ENCODE peak calls at places on chromosomes 12 and 14, in ten cellular contexts. One of them, this sample, is unnamed.

GRCh38 chr12:98724384-98725155 is 79.5 kb downstream of the APAF1 start:
- ATAC-seq in activated naive CD8-positive, alpha-beta T cell treated with anti-CD3 and anti-CD28 coated beads, Interleukin-2, amount 50 U/mL, for 24 hours: no peak
- ATAC-seq in HCT116: no peak
- ATAC-seq in heart right ventricle: no peak
- ATAC-seq in aorta: no peak
- ATAC-seq in gastroesophageal sphincter: no peak
- ATAC-seq in activated T-helper 17 cell treated with anti-CD3 and anti-CD28 coated beads, Interleukin-2, amount 50 U/mL, for 72 hours: peak; percentile 84
- ATAC-seq in pancreas: peak; percentile 52
- ATAC-seq in activated CD8-positive, alpha-beta memory T cell treated with anti-CD3 and anti-CD28 coated beads, Interleukin-2, amount 10 ng/mL, durations not matched to agents 7 days and 5 days: peak; percentile 76
- ATAC-seq in natural killer cell: no peak
- ATAC-seq in this sample: no peak

GRCh38 chr14:55138091-55138490 is 9.0 kb downstream of the LGALS3 start:
- ATAC-seq in activated naive CD8-positive, alpha-beta T cell treated with anti-CD3 and anti-CD28 coated beads, Interleukin-2, amount 50 U/mL, for 24 hours: no peak
- ATAC-seq in HCT116: peak; percentile 71
- ATAC-seq in heart right ventricle: peak; percentile 7
- ATAC-seq in aorta: peak; percentile 13
- ATAC-seq in gastroesophageal sphincter: no peak
- ATAC-seq in activated T-helper 17 cell treated with anti-CD3 and anti-CD28 coated beads, Interleukin-2, amount 50 U/mL, for 72 hours: no peak
- ATAC-seq in pancreas: no peak
- ATAC-seq in activated CD8-positive, alpha-beta memory T cell treated with anti-CD3 and anti-CD28 coated beads, Interleukin-2, amount 10 ng/mL, durations not matched to agents 7 days and 5 days: no peak
- ATAC-seq in natural killer cell: no peak
- ATAC-seq in this sample: peak; percentile 26

GRCh38 chr12:24649634-24650033 is 299.3 kb downstream of the BCAT1 start:
- ATAC-seq in activated naive CD8-positive, alpha-beta T cell treated with anti-CD3 and anti-CD28 coated beads, Interleukin-2, amount 50 U/mL, for 24 hours: no peak
- ATAC-seq in HCT116: no peak
- ATAC-seq in heart right ventricle: no peak
- ATAC-seq in aorta: no peak
- ATAC-seq in gastroesophageal sphincter: no peak
- ATAC-seq in activated T-helper 17 cell treated with anti-CD3 and anti-CD28 coated beads, Interleukin-2, amount 50 U/mL, for 72 hours: no peak
- ATAC-seq in pancreas: no peak
- ATAC-seq in activated CD8-positive, alpha-beta memory T cell treated with anti-CD3 and anti-CD28 coated beads, Interleukin-2, amount 10 ng/mL, durations not matched to agents 7 days and 5 days: no peak
- ATAC-seq in natural killer cell: no peak
- ATAC-seq in this sample: no peak

GRCh38 chr12:88056571-88056970 is 27.4 kb upstream of the C12orf50 start:
- ATAC-seq in activated naive CD8-positive, alpha-beta T cell treated with anti-CD3 and anti-CD28 coated beads, Interleukin-2, amount 50 U/mL, for 24 hours: no peak
- ATAC-seq in HCT116: no peak
- ATAC-seq in heart right ventricle: no peak
- ATAC-seq in aorta: no peak
- ATAC-seq in gastroesophageal sphincter: no peak
- ATAC-seq in activated T-helper 17 cell treated with anti-CD3 and anti-CD28 coated beads, Interleukin-2, amount 50 U/mL, for 72 hours: no peak
- ATAC-seq in pancreas: no peak
- ATAC-seq in activated CD8-positive, alpha-beta memory T cell treated with anti-CD3 and anti-CD28 coated beads, Interleukin-2, amount 10 ng/mL, durations not matched to agents 7 days and 5 days: no peak
- ATAC-seq in natural killer cell: no peak
- ATAC-seq in this sample: no peak

GRCh38 chr12:114655934-114656697 is 27.9 kb downstream of the TBX3 start:
- ATAC-seq in activated naive CD8-positive, alpha-beta T cell treated with anti-CD3 and anti-CD28 coated beads, Interleukin-2, amount 50 U/mL, for 24 hours: no peak
- ATAC-seq in HCT116: peak; percentile 87
- ATAC-seq in heart right ventricle: no peak
- ATAC-seq in aorta: no peak
- ATAC-seq in gastroesophageal sphincter: no peak
- ATAC-seq in activated T-helper 17 cell treated with anti-CD3 and anti-CD28 coated beads, Interleukin-2, amount 50 U/mL, for 72 hours: no peak
- ATAC-seq in pancreas: peak; percentile 48
- ATAC-seq in activated CD8-positive, alpha-beta memory T cell treated with anti-CD3 and anti-CD28 coated beads, Interleukin-2, amount 10 ng/mL, durations not matched to agents 7 days and 5 days: no peak
- ATAC-seq in natural killer cell: no peak
- ATAC-seq in this sample: no peak

GRCh38 chr12:46304080-46304479 is 35.2 kb upstream of the SLC38A1 start:
- ATAC-seq in activated naive CD8-positive, alpha-beta T cell treated with anti-CD3 and anti-CD28 coated beads, Interleukin-2, amount 50 U/mL, for 24 hours: no peak
- ATAC-seq in HCT116: no peak
- ATAC-seq in heart right ventricle: no peak
- ATAC-seq in aorta: no peak
- ATAC-seq in gastroesophageal sphincter: no peak
- ATAC-seq in activated T-helper 17 cell treated with anti-CD3 and anti-CD28 coated beads, Interleukin-2, amount 50 U/mL, for 72 hours: no peak
- ATAC-seq in pancreas: no peak
- ATAC-seq in activated CD8-positive, alpha-beta memory T cell treated with anti-CD3 and anti-CD28 coated beads, Interleukin-2, amount 10 ng/mL, durations not matched to agents 7 days and 5 days: no peak
- ATAC-seq in natural killer cell: no peak
- ATAC-seq in this sample: no peak

GRCh38 chr14:100072783-100073346 is 7.6 kb downstream of the EVL start:
- ATAC-seq in activated naive CD8-positive, alpha-beta T cell treated with anti-CD3 and anti-CD28 coated beads, Interleukin-2, amount 50 U/mL, for 24 hours: no peak
- ATAC-seq in HCT116: peak; percentile 72
- ATAC-seq in heart right ventricle: no peak
- ATAC-seq in aorta: no peak
- ATAC-seq in gastroesophageal sphincter: no peak
- ATAC-seq in activated T-helper 17 cell treated with anti-CD3 and anti-CD28 coated beads, Interleukin-2, amount 50 U/mL, for 72 hours: peak; percentile 9
- ATAC-seq in pancreas: no peak
- ATAC-seq in activated CD8-positive, alpha-beta memory T cell treated with anti-CD3 and anti-CD28 coated beads, Interleukin-2, amount 10 ng/mL, durations not matched to agents 7 days and 5 days: no peak
- ATAC-seq in natural killer cell: no peak
- ATAC-seq in this sample: no peak

GRCh38 chr12:57215668-57216013 is 953 bp upstream of the NXPH4 start:
- ATAC-seq in activated naive CD8-positive, alpha-beta T cell treated with anti-CD3 and anti-CD28 coated beads, Interleukin-2, amount 50 U/mL, for 24 hours: no peak
- ATAC-seq in HCT116: no peak
- ATAC-seq in heart right ventricle: no peak
- ATAC-seq in aorta: no peak
- ATAC-seq in gastroesophageal sphincter: no peak
- ATAC-seq in activated T-helper 17 cell treated with anti-CD3 and anti-CD28 coated beads, Interleukin-2, amount 50 U/mL, for 72 hours: peak; percentile 59
- ATAC-seq in pancreas: no peak
- ATAC-seq in activated CD8-positive, alpha-beta memory T cell treated with anti-CD3 and anti-CD28 coated beads, Interleukin-2, amount 10 ng/mL, durations not matched to agents 7 days and 5 days: peak; percentile 43
- ATAC-seq in natural killer cell: peak; percentile 39
- ATAC-seq in this sample: peak; percentile 1

GRCh38 chr12:121452356-121453021 is 52.6 kb downstream of the RNF34 start:
- ATAC-seq in activated naive CD8-positive, alpha-beta T cell treated with anti-CD3 and anti-CD28 coated beads, Interleukin-2, amount 50 U/mL, for 24 hours: no peak
- ATAC-seq in HCT116: no peak
- ATAC-seq in heart right ventricle: no peak
- ATAC-seq in aorta: peak; percentile 45
- ATAC-seq in gastroesophageal sphincter: no peak
- ATAC-seq in activated T-helper 17 cell treated with anti-CD3 and anti-CD28 coated beads, Interleukin-2, amount 50 U/mL, for 72 hours: no peak
- ATAC-seq in pancreas: no peak
- ATAC-seq in activated CD8-positive, alpha-beta memory T cell treated with anti-CD3 and anti-CD28 coated beads, Interleukin-2, amount 10 ng/mL, durations not matched to agents 7 days and 5 days: no peak
- ATAC-seq in natural killer cell: no peak
- ATAC-seq in this sample: peak; percentile 97

GRCh38 chr14:50974118-50974517 is 29.8 kb upstream of the PYGL start:
- ATAC-seq in activated naive CD8-positive, alpha-beta T cell treated with anti-CD3 and anti-CD28 coated beads, Interleukin-2, amount 50 U/mL, for 24 hours: no peak
- ATAC-seq in HCT116: no peak
- ATAC-seq in heart right ventricle: no peak
- ATAC-seq in aorta: no peak
- ATAC-seq in gastroesophageal sphincter: peak; percentile 36
- ATAC-seq in activated T-helper 17 cell treated with anti-CD3 and anti-CD28 coated beads, Interleukin-2, amount 50 U/mL, for 72 hours: no peak
- ATAC-seq in pancreas: no peak
- ATAC-seq in activated CD8-positive, alpha-beta memory T cell treated with anti-CD3 and anti-CD28 coated beads, Interleukin-2, amount 10 ng/mL, durations not matched to agents 7 days and 5 days: no peak
- ATAC-seq in natural killer cell: no peak
- ATAC-seq in this sample: no peak

GRCh38 chr14:81471062-81471461 is 62.6 kb downstream of the SEL1L start:
- ATAC-seq in activated naive CD8-positive, alpha-beta T cell treated with anti-CD3 and anti-CD28 coated beads, Interleukin-2, amount 50 U/mL, for 24 hours: peak; percentile 65
- ATAC-seq in HCT116: no peak
- ATAC-seq in heart right ventricle: no peak
- ATAC-seq in aorta: no peak
- ATAC-seq in gastroesophageal sphincter: no peak
- ATAC-seq in activated T-helper 17 cell treated with anti-CD3 and anti-CD28 coated beads, Interleukin-2, amount 50 U/mL, for 72 hours: peak; percentile 77
- ATAC-seq in pancreas: no peak
- ATAC-seq in activated CD8-positive, alpha-beta memory T cell treated with anti-CD3 and anti-CD28 coated beads, Interleukin-2, amount 10 ng/mL, durations not matched to agents 7 days and 5 days: no peak
- ATAC-seq in natural killer cell: no peak
- ATAC-seq in this sample: no peak

GRCh38 chr12:117044311-117044710 is 54.9 kb downstream of the TESC start:
- ATAC-seq in activated naive CD8-positive, alpha-beta T cell treated with anti-CD3 and anti-CD28 coated beads, Interleukin-2, amount 50 U/mL, for 24 hours: no peak
- ATAC-seq in HCT116: no peak
- ATAC-seq in heart right ventricle: no peak
- ATAC-seq in aorta: no peak
- ATAC-seq in gastroesophageal sphincter: no peak
- ATAC-seq in activated T-helper 17 cell treated with anti-CD3 and anti-CD28 coated beads, Interleukin-2, amount 50 U/mL, for 72 hours: no peak
- ATAC-seq in pancreas: no peak
- ATAC-seq in activated CD8-positive, alpha-beta memory T cell treated with anti-CD3 and anti-CD28 coated beads, Interleukin-2, amount 10 ng/mL, durations not matched to agents 7 days and 5 days: no peak
- ATAC-seq in natural killer cell: no peak
- ATAC-seq in this sample: no peak

GRCh38 chr12:94560416-94561221 is 89.7 kb downstream of the TMCC3 start:
- ATAC-seq in activated naive CD8-positive, alpha-beta T cell treated with anti-CD3 and anti-CD28 coated beads, Interleukin-2, amount 50 U/mL, for 24 hours: peak; percentile 84
- ATAC-seq in HCT116: peak; percentile 97
- ATAC-seq in heart right ventricle: no peak
- ATAC-seq in aorta: no peak
- ATAC-seq in gastroesophageal sphincter: no peak
- ATAC-seq in activated T-helper 17 cell treated with anti-CD3 and anti-CD28 coated beads, Interleukin-2, amount 50 U/mL, for 72 hours: peak; percentile 91
- ATAC-seq in pancreas: no peak
- ATAC-seq in activated CD8-positive, alpha-beta memory T cell treated with anti-CD3 and anti-CD28 coated beads, Interleukin-2, amount 10 ng/mL, durations not matched to agents 7 days and 5 days: no peak
- ATAC-seq in natural killer cell: no peak
- ATAC-seq in this sample: peak; percentile 100

GRCh38 chr14:56422703-56423213 is 156.8 kb upstream of the TMEM260 start:
- ATAC-seq in activated naive CD8-positive, alpha-beta T cell treated with anti-CD3 and anti-CD28 coated beads, Interleukin-2, amount 50 U/mL, for 24 hours: no peak
- ATAC-seq in HCT116: peak; percentile 85
- ATAC-seq in heart right ventricle: peak; percentile 94
- ATAC-seq in aorta: peak; percentile 86
- ATAC-seq in gastroesophageal sphincter: peak; percentile 87
- ATAC-seq in activated T-helper 17 cell treated with anti-CD3 and anti-CD28 coated beads, Interleukin-2, amount 50 U/mL, for 72 hours: peak; percentile 39
- ATAC-seq in pancreas: peak; percentile 92
- ATAC-seq in activated CD8-positive, alpha-beta memory T cell treated with anti-CD3 and anti-CD28 coated beads, Interleukin-2, amount 10 ng/mL, durations not matched to agents 7 days and 5 days: peak; percentile 53
- ATAC-seq in natural killer cell: no peak
- ATAC-seq in this sample: peak; percentile 80

GRCh38 chr14:101110729-101111619 is 207.5 kb upstream of the RTL1 start:
- ATAC-seq in activated naive CD8-positive, alpha-beta T cell treated with anti-CD3 and anti-CD28 coated beads, Interleukin-2, amount 50 U/mL, for 24 hours: no peak
- ATAC-seq in HCT116: peak; percentile 42
- ATAC-seq in heart right ventricle: no peak
- ATAC-seq in aorta: no peak
- ATAC-seq in gastroesophageal sphincter: no peak
- ATAC-seq in activated T-helper 17 cell treated with anti-CD3 and anti-CD28 coated beads, Interleukin-2, amount 50 U/mL, for 72 hours: no peak
- ATAC-seq in pancreas: no peak
- ATAC-seq in activated CD8-positive, alpha-beta memory T cell treated with anti-CD3 and anti-CD28 coated beads, Interleukin-2, amount 10 ng/mL, durations not matched to agents 7 days and 5 days: no peak
- ATAC-seq in natural killer cell: no peak
- ATAC-seq in this sample: no peak

GRCh38 chr14:36647417-36647826 is 14.2 kb upstream of the PAX9 start:
- ATAC-seq in activated naive CD8-positive, alpha-beta T cell treated with anti-CD3 and anti-CD28 coated beads, Interleukin-2, amount 50 U/mL, for 24 hours: no peak
- ATAC-seq in HCT116: no peak
- ATAC-seq in heart right ventricle: no peak
- ATAC-seq in aorta: peak; percentile 26
- ATAC-seq in gastroesophageal sphincter: peak; percentile 11
- ATAC-seq in activated T-helper 17 cell treated with anti-CD3 and anti-CD28 coated beads, Interleukin-2, amount 50 U/mL, for 72 hours: no peak
- ATAC-seq in pancreas: peak; percentile 25
- ATAC-seq in activated CD8-positive, alpha-beta memory T cell treated with anti-CD3 and anti-CD28 coated beads, Interleukin-2, amount 10 ng/mL, durations not matched to agents 7 days and 5 days: no peak
- ATAC-seq in natural killer cell: no peak
- ATAC-seq in this sample: peak; percentile 24

GRCh38 chr12:116066381-116067230 is 210.9 kb downstream of the MED13L start:
- ATAC-seq in activated naive CD8-positive, alpha-beta T cell treated with anti-CD3 and anti-CD28 coated beads, Interleukin-2, amount 50 U/mL, for 24 hours: peak; percentile 63
- ATAC-seq in HCT116: peak; percentile 79
- ATAC-seq in heart right ventricle: no peak
- ATAC-seq in aorta: no peak
- ATAC-seq in gastroesophageal sphincter: no peak
- ATAC-seq in activated T-helper 17 cell treated with anti-CD3 and anti-CD28 coated beads, Interleukin-2, amount 50 U/mL, for 72 hours: peak; percentile 50
- ATAC-seq in pancreas: peak; percentile 71
- ATAC-seq in activated CD8-positive, alpha-beta memory T cell treated with anti-CD3 and anti-CD28 coated beads, Interleukin-2, amount 10 ng/mL, durations not matched to agents 7 days and 5 days: peak; percentile 67
- ATAC-seq in natural killer cell: peak; percentile 94
- ATAC-seq in this sample: peak; percentile 59

GRCh38 chr12:32502693-32503510 is 103.5 kb downstream of the FGD4 start:
- ATAC-seq in activated naive CD8-positive, alpha-beta T cell treated with anti-CD3 and anti-CD28 coated beads, Interleukin-2, amount 50 U/mL, for 24 hours: no peak
- ATAC-seq in HCT116: no peak
- ATAC-seq in heart right ventricle: peak; percentile 47
- ATAC-seq in aorta: peak; percentile 61
- ATAC-seq in gastroesophageal sphincter: peak; percentile 80
- ATAC-seq in activated T-helper 17 cell treated with anti-CD3 and anti-CD28 coated beads, Interleukin-2, amount 50 U/mL, for 72 hours: no peak
- ATAC-seq in pancreas: peak; percentile 58
- ATAC-seq in activated CD8-positive, alpha-beta memory T cell treated with anti-CD3 and anti-CD28 coated beads, Interleukin-2, amount 10 ng/mL, durations not matched to agents 7 days and 5 days: no peak
- ATAC-seq in natural killer cell: no peak
- ATAC-seq in this sample: peak; percentile 37

GRCh38 chr14:55117816-55118441 is 11.1 kb upstream of the LGALS3 start:
- ATAC-seq in activated naive CD8-positive, alpha-beta T cell treated with anti-CD3 and anti-CD28 coated beads, Interleukin-2, amount 50 U/mL, for 24 hours: no peak
- ATAC-seq in HCT116: peak; percentile 54
- ATAC-seq in heart right ventricle: peak; percentile 72
- ATAC-seq in aorta: no peak
- ATAC-seq in gastroesophageal sphincter: peak; percentile 37
- ATAC-seq in activated T-helper 17 cell treated with anti-CD3 and anti-CD28 coated beads, Interleukin-2, amount 50 U/mL, for 72 hours: no peak
- ATAC-seq in pancreas: no peak
- ATAC-seq in activated CD8-positive, alpha-beta memory T cell treated with anti-CD3 and anti-CD28 coated beads, Interleukin-2, amount 10 ng/mL, durations not matched to agents 7 days and 5 days: no peak
- ATAC-seq in natural killer cell: no peak
- ATAC-seq in this sample: peak; percentile 70

GRCh38 chr14:22122227-22123187 is 448.9 kb upstream of the OR4E1 start:
- ATAC-seq in activated naive CD8-positive, alpha-beta T cell treated with anti-CD3 and anti-CD28 coated beads, Interleukin-2, amount 50 U/mL, for 24 hours: no peak
- ATAC-seq in HCT116: no peak
- ATAC-seq in heart right ventricle: no peak
- ATAC-seq in aorta: no peak
- ATAC-seq in gastroesophageal sphincter: no peak
- ATAC-seq in activated T-helper 17 cell treated with anti-CD3 and anti-CD28 coated beads, Interleukin-2, amount 50 U/mL, for 72 hours: no peak
- ATAC-seq in pancreas: no peak
- ATAC-seq in activated CD8-positive, alpha-beta memory T cell treated with anti-CD3 and anti-CD28 coated beads, Interleukin-2, amount 10 ng/mL, durations not matched to agents 7 days and 5 days: no peak
- ATAC-seq in natural killer cell: no peak
- ATAC-seq in this sample: no peak

GRCh38 chr14:52124791-52125661 is 56.2 kb upstream of the NID2 start:
- ATAC-seq in activated naive CD8-positive, alpha-beta T cell treated with anti-CD3 and anti-CD28 coated beads, Interleukin-2, amount 50 U/mL, for 24 hours: no peak
- ATAC-seq in HCT116: no peak
- ATAC-seq in heart right ventricle: peak; percentile 86
- ATAC-seq in aorta: no peak
- ATAC-seq in gastroesophageal sphincter: peak; percentile 77
- ATAC-seq in activated T-helper 17 cell treated with anti-CD3 and anti-CD28 coated beads, Interleukin-2, amount 50 U/mL, for 72 hours: no peak
- ATAC-seq in pancreas: no peak
- ATAC-seq in activated CD8-positive, alpha-beta memory T cell treated with anti-CD3 and anti-CD28 coated beads, Interleukin-2, amount 10 ng/mL, durations not matched to agents 7 days and 5 days: no peak
- ATAC-seq in natural killer cell: peak; percentile 72
- ATAC-seq in this sample: peak; percentile 26

GRCh38 chr14:77005559-77005958 is 22.9 kb downstream of the IRF2BPL start:
- ATAC-seq in activated naive CD8-positive, alpha-beta T cell treated with anti-CD3 and anti-CD28 coated beads, Interleukin-2, amount 50 U/mL, for 24 hours: no peak
- ATAC-seq in HCT116: no peak
- ATAC-seq in heart right ventricle: no peak
- ATAC-seq in aorta: no peak
- ATAC-seq in gastroesophageal sphincter: no peak
- ATAC-seq in activated T-helper 17 cell treated with anti-CD3 and anti-CD28 coated beads, Interleukin-2, amount 50 U/mL, for 72 hours: no peak
- ATAC-seq in pancreas: no peak
- ATAC-seq in activated CD8-positive, alpha-beta memory T cell treated with anti-CD3 and anti-CD28 coated beads, Interleukin-2, amount 10 ng/mL, durations not matched to agents 7 days and 5 days: no peak
- ATAC-seq in natural killer cell: no peak
- ATAC-seq in this sample: no peak

GRCh38 chr14:93906341-93907329 is 20.5 kb upstream of the FAM181A start:
- ATAC-seq in activated naive CD8-positive, alpha-beta T cell treated with anti-CD3 and anti-CD28 coated beads, Interleukin-2, amount 50 U/mL, for 24 hours: no peak
- ATAC-seq in HCT116: peak; percentile 94
- ATAC-seq in heart right ventricle: no peak
- ATAC-seq in aorta: no peak
- ATAC-seq in gastroesophageal sphincter: peak; percentile 51
- ATAC-seq in activated T-helper 17 cell treated with anti-CD3 and anti-CD28 coated beads, Interleukin-2, amount 50 U/mL, for 72 hours: peak; percentile 75
- ATAC-seq in pancreas: no peak
- ATAC-seq in activated CD8-positive, alpha-beta memory T cell treated with anti-CD3 and anti-CD28 coated beads, Interleukin-2, amount 10 ng/mL, durations not matched to agents 7 days and 5 days: peak; percentile 88
- ATAC-seq in natural killer cell: peak; percentile 49
- ATAC-seq in this sample: peak; percentile 60

GRCh38 chr12:110744697-110745264 is 2.1 kb upstream of the PPP1CC start:
- ATAC-seq in activated naive CD8-positive, alpha-beta T cell treated with anti-CD3 and anti-CD28 coated beads, Interleukin-2, amount 50 U/mL, for 24 hours: no peak
- ATAC-seq in HCT116: peak; percentile 35
- ATAC-seq in heart right ventricle: no peak
- ATAC-seq in aorta: no peak
- ATAC-seq in gastroesophageal sphincter: no peak
- ATAC-seq in activated T-helper 17 cell treated with anti-CD3 and anti-CD28 coated beads, Interleukin-2, amount 50 U/mL, for 72 hours: no peak
- ATAC-seq in pancreas: no peak
- ATAC-seq in activated CD8-positive, alpha-beta memory T cell treated with anti-CD3 and anti-CD28 coated beads, Interleukin-2, amount 10 ng/mL, durations not matched to agents 7 days and 5 days: no peak
- ATAC-seq in natural killer cell: no peak
- ATAC-seq in this sample: no peak

GRCh38 chr14:75831455-75831854 is 150.3 kb downstream of the TGFB3 start:
- ATAC-seq in activated naive CD8-positive, alpha-beta T cell treated with anti-CD3 and anti-CD28 coated beads, Interleukin-2, amount 50 U/mL, for 24 hours: no peak
- ATAC-seq in HCT116: no peak
- ATAC-seq in heart right ventricle: peak; percentile 86
- ATAC-seq in aorta: peak; percentile 56
- ATAC-seq in gastroesophageal sphincter: peak; percentile 69
- ATAC-seq in activated T-helper 17 cell treated with anti-CD3 and anti-CD28 coated beads, Interleukin-2, amount 50 U/mL, for 72 hours: peak; percentile 72
- ATAC-seq in pancreas: peak; percentile 84
- ATAC-seq in activated CD8-positive, alpha-beta memory T cell treated with anti-CD3 and anti-CD28 coated beads, Interleukin-2, amount 10 ng/mL, durations not matched to agents 7 days and 5 days: peak; percentile 58
- ATAC-seq in natural killer cell: peak; percentile 49
- ATAC-seq in this sample: peak; percentile 64

GRCh38 chr14:99231181-99231849 is 40.7 kb downstream of the BCL11B start:
- ATAC-seq in activated naive CD8-positive, alpha-beta T cell treated with anti-CD3 and anti-CD28 coated beads, Interleukin-2, amount 50 U/mL, for 24 hours: no peak
- ATAC-seq in HCT116: peak; percentile 11
- ATAC-seq in heart right ventricle: no peak
- ATAC-seq in aorta: no peak
- ATAC-seq in gastroesophageal sphincter: no peak
- ATAC-seq in activated T-helper 17 cell treated with anti-CD3 and anti-CD28 coated beads, Interleukin-2, amount 50 U/mL, for 72 hours: no peak
- ATAC-seq in pancreas: no peak
- ATAC-seq in activated CD8-positive, alpha-beta memory T cell treated with anti-CD3 and anti-CD28 coated beads, Interleukin-2, amount 10 ng/mL, durations not matched to agents 7 days and 5 days: no peak
- ATAC-seq in natural killer cell: no peak
- ATAC-seq in this sample: peak; percentile 27

GRCh38 chr14:56129092-56129491 is 10.9 kb downstream of the PELI2 start:
- ATAC-seq in activated naive CD8-positive, alpha-beta T cell treated with anti-CD3 and anti-CD28 coated beads, Interleukin-2, amount 50 U/mL, for 24 hours: no peak
- ATAC-seq in HCT116: no peak
- ATAC-seq in heart right ventricle: no peak
- ATAC-seq in aorta: no peak
- ATAC-seq in gastroesophageal sphincter: no peak
- ATAC-seq in activated T-helper 17 cell treated with anti-CD3 and anti-CD28 coated beads, Interleukin-2, amount 50 U/mL, for 72 hours: no peak
- ATAC-seq in pancreas: no peak
- ATAC-seq in activated CD8-positive, alpha-beta memory T cell treated with anti-CD3 and anti-CD28 coated beads, Interleukin-2, amount 10 ng/mL, durations not matched to agents 7 days and 5 days: no peak
- ATAC-seq in natural killer cell: no peak
- ATAC-seq in this sample: no peak

GRCh38 chr12:106138646-106139421 is at the start of gene NUAK1:
- ATAC-seq in activated naive CD8-positive, alpha-beta T cell treated with anti-CD3 and anti-CD28 coated beads, Interleukin-2, amount 50 U/mL, for 24 hours: peak; percentile 37
- ATAC-seq in HCT116: peak; percentile 72
- ATAC-seq in heart right ventricle: peak; percentile 63
- ATAC-seq in aorta: peak; percentile 79
- ATAC-seq in gastroesophageal sphincter: peak; percentile 72
- ATAC-seq in activated T-helper 17 cell treated with anti-CD3 and anti-CD28 coated beads, Interleukin-2, amount 50 U/mL, for 72 hours: peak; percentile 44
- ATAC-seq in pancreas: peak; percentile 66
- ATAC-seq in activated CD8-positive, alpha-beta memory T cell treated with anti-CD3 and anti-CD28 coated beads, Interleukin-2, amount 10 ng/mL, durations not matched to agents 7 days and 5 days: peak; percentile 27
- ATAC-seq in natural killer cell: peak; percentile 65
- ATAC-seq in this sample: peak; percentile 58

This sample was measured in esophagus mucosa.